ENCODE peak calls at places on chromosomes 2 and 18, in six cellular contexts. Q, Y, B, F, X and N are unnamed samples.

GRCh38 chr2:195118276-195118675 is 538.8 kb upstream of the SLC39A10 start:
- DNase-seq in Q (no peak), Y (no peak), B (no peak), F (no peak), X (no peak), N (no peak)

GRCh38 chr2:54958717-54959371 is 91.4 kb downstream of the RTN4 start:
- DNase-seq in Q (no peak), Y (no peak), B (no peak), F (no peak), X (no peak), N (no peak)

GRCh38 chr2:39144411-39144810 is 23.6 kb upstream of the SOS1 start:
- DNase-seq in Q (no peak), Y (no peak), B (no peak), F (no peak), X (no peak), N (no peak)

GRCh38 chr2:223084873-223085272 is 32.9 kb downstream of the KCNE4 start:
- DNase-seq in Q (no peak), Y (no peak), B (no peak), F (no peak), X (peak; percentile 46), N (peak; percentile 91)

GRCh38 chr2:62354771-62355550 is 151.0 kb downstream of the TMEM17 start:
- DNase-seq in Q (no peak), Y (no peak), B (no peak), F (no peak), X (no peak), N (no peak)

GRCh38 chr2:207487650-207488315 is 42.0 kb upstream of the CREB1 start:
- DNase-seq in Q (no peak), Y (peak; percentile 94), B (no peak), F (peak; percentile 62), X (no peak), N (peak; percentile 31)

GRCh38 chr2:32918774-32919173 is 28.0 kb upstream of the LTBP1 start:
- DNase-seq in Q (no peak), Y (no peak), B (no peak), F (no peak), X (no peak), N (no peak)

GRCh38 chr2:235165136-235165535 is 213.3 kb downstream of the SH3BP4 start:
- DNase-seq in Q (no peak), Y (no peak), B (no peak), F (no peak), X (no peak), N (no peak)

GRCh38 chr18:5285326-5285725 is 10.2 kb downstream of the ZBTB14 start:
- DNase-seq in Q (no peak), Y (no peak), B (no peak), F (no peak), X (no peak), N (no peak)

GRCh38 chr18:23223641-23224040 is 88.4 kb downstream of the CABLES1 start:
- DNase-seq in Q (no peak), Y (no peak), B (no peak), F (no peak), X (no peak), N (no peak)

GRCh38 chr2:3486047-3487027 is 33.0 kb downstream of the ADI1 start:
- DNase-seq in Q (no peak), Y (no peak), B (no peak), F (no peak), X (no peak), N (no peak)

GRCh38 chr2:241275910-241276309 is 39.6 kb downstream of the HDLBP start:
- DNase-seq in Q (no peak), Y (no peak), B (no peak), F (no peak), X (no peak), N (no peak)

GRCh38 chr2:240523451-240524281 is 34.1 kb downstream of the ANKMY1 start:
- DNase-seq in Q (no peak), Y (no peak), B (no peak), F (no peak), X (no peak), N (no peak)

GRCh38 chr2:142649581-142649980 is 227.9 kb upstream of the KYNU start:
- DNase-seq in Q (no peak), Y (no peak), B (no peak), F (no peak), X (no peak), N (no peak)